ENCODE peak calls at places on chromosomes 13 and 19, in seven cellular contexts. X is AG09309, U is heart right ventricle, A is astrocyte, F is GM12878, Y is AG04449, B is uterus. T is an unnamed sample.

GRCh38 chr13:20191902-20192469 is 752 bp downstream of the GJB2 start:
- DNase-seq in U (no peak), B (no peak), X (no peak), F (no peak), Y (no peak), A (no peak), T (no peak)

GRCh38 chr19:14366529-14366928 is 14.7 kb upstream of the ADGRE5 start:
- DNase-seq in B (peak), X (no peak), Y (peak), F (peak), A (peak), U (peak), T (peak)

GRCh38 chr13:76425930-76426329 is 460.3 kb downstream of the KCTD12 start:
- DNase-seq in Y (no peak), U (peak), X (peak), F (no peak), B (no peak), A (peak), T (no peak)

GRCh38 chr19:8255426-8256125 is 46.4 kb downstream of the CERS4 start:
- DNase-seq in X (no peak), A (no peak), U (no peak), B (no peak), F (no peak), Y (no peak), T (no peak)

GRCh38 chr19:49129238-49129583 is 9.9 kb downstream of the PPFIA3 start:
- DNase-seq in B (no peak), U (no peak), A (no peak), F (no peak), X (no peak), Y (no peak), T (no peak)

GRCh38 chr19:3851254-3852176 is 17.3 kb downstream of the ZFR2 start:
- DNase-seq in U (no peak), Y (no peak), A (peak), X (no peak), B (no peak), F (no peak), T (no peak)

GRCh38 chr19:45918721-45919120 is 4.1 kb upstream of the NANOS2 start:
- DNase-seq in U (no peak), F (no peak), X (no peak), A (no peak), B (no peak), Y (no peak), T (no peak)

GRCh38 chr19:17775245-17775927 is 19.6 kb upstream of the B3GNT3 start:
- DNase-seq in B (no peak), U (no peak), X (no peak), A (no peak), Y (no peak), F (no peak), T (peak)

GRCh38 chr13:110819203-110820014 is 95.5 kb downstream of the ANKRD10 start:
- DNase-seq in Y (no peak), F (peak), A (peak), B (peak), U (peak), X (peak), T (peak)

GRCh38 chr19:8561071-8561764 is 16.0 kb downstream of the MYO1F start:
- DNase-seq in U (no peak), A (no peak), X (no peak), Y (no peak), F (no peak), B (no peak), T (no peak)

GRCh38 chr13:97889803-97890202 is 63.7 kb upstream of the IPO5 start:
- DNase-seq in A (peak), X (no peak), B (no peak), F (no peak), U (peak), Y (no peak), T (no peak)

GRCh38 chr19:29668746-29669609 is 3.7 kb downstream of the PLEKHF1 start:
- DNase-seq in A (no peak), X (no peak), B (no peak), Y (no peak), U (no peak), F (no peak), T (no peak)

GRCh38 chr13:104024416-104025170 is 958.4 kb upstream of the SLC10A2 start:
- DNase-seq in Y (no peak), U (no peak), X (no peak), A (peak), B (no peak), F (no peak), T (no peak)

GRCh38 chr19:43560687-43561086 is 14.6 kb downstream of the XRCC1 start:
- DNase-seq in F (no peak), Y (no peak), X (no peak), U (no peak), B (no peak), A (no peak), T (no peak)

GRCh38 chr19:7819337-7819736 is 10.7 kb upstream of the EVI5L start:
- DNase-seq in A (no peak), F (peak), Y (no peak), U (no peak), X (no peak), B (no peak), T (no peak)

GRCh38 chr13:34913040-34913439 is 29.0 kb upstream of the NBEA start:
- DNase-seq in A (no peak), B (no peak), X (no peak), Y (no peak), F (no peak), U (peak), T (no peak)

DNA sequence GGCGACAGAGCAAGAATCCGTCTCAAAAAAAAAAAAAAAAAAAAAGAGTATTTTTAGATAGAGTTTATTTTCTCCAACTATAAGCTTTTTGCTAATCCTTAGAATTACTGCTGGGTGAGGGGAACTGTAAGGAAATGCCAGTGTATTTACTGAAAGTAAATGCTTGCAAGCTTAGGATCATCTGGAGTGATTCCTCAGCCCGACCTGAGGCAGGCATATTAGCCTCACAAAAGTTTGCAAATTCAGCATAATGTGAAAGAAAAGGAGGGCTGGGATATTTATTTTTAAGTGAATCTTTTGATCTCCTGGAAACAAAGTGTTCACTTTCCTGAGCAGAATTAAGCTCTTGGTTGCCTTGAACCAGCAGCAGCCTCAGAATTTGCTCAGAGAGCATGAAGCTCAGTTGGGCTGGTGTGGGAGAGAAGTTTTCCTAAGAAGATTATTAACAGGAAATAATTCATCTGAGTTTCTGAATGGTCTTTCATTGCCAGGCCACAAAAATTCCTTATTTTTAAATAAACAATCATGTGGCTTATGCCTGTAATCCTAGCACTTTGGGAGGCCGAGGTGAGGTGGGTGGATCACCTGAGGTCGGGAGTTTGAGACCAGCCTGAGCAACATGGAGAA is 24.7 kb upstream of the SPATA13 start:
- DNase-seq in F (no peak), B (no peak), Y (no peak), U (no peak), A (peak), X (no peak), T (no peak)
- TF ChIP-seq CTCF in F (no peak), B (no peak), Y (no peak), U (no peak), A (no peak), X (no peak), T (no peak)

GRCh38 chr19:50519006-50519575 is 5.4 kb upstream of the ASPDH start:
- DNase-seq in B (no peak), A (no peak), U (no peak), Y (no peak), X (no peak), F (no peak), T (no peak)

GRCh38 chr19:50516859-50517703 is 3.4 kb upstream of the ASPDH start:
- DNase-seq in U (no peak), B (no peak), Y (no peak), A (no peak), X (no peak), F (no peak), T (no peak)

GRCh38 chr19:50517704-50518075 is 4.0 kb upstream of the ASPDH start:
- DNase-seq in B (no peak), F (no peak), A (no peak), U (no peak), X (no peak), Y (no peak), T (no peak)

GRCh38 chr19:50516456-50516855 is 2.7 kb upstream of the ASPDH start:
- DNase-seq in X (no peak), B (no peak), U (no peak), Y (no peak), F (no peak), A (no peak), T (no peak)

GRCh38 chr19:50518091-50519005 is 4.6 kb upstream of the ASPDH start:
- DNase-seq in B (no peak), F (no peak), Y (no peak), A (no peak), U (no peak), X (no peak), T (no peak)
- TF ChIP-seq CTCF in B (no peak), F (no peak), Y (no peak), A (no peak), U (no peak), X (no peak), T (no peak)

DNA sequence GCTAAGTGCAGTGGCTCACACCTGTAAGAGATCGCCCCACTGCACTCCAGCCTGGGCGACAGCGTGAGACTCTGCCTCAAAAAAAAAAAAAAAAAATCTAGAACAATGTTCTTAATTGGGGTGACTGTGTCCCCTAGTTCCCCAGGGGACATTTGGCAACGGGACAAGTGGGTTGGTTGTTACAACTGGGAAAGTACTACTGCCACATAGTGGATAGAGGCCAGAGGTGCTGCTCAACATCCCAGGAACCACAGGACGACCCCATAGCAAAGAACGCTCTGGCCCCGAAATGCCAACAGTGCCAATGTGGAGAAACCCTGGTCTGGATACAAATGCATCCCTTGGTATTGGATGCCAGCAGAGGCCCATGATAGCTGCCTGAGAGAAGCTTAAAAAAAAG is 11.8 kb downstream of the NLRP12 start:
- DNase-seq in B (no peak), Y (no peak), F (no peak), A (no peak), X (no peak), U (no peak), T (no peak)
- TF ChIP-seq CTCF in B (no peak), Y (no peak), F (no peak), A (no peak), X (peak), U (no peak), T (no peak)

GRCh38 chr19:1383311-1384084 is at the start of gene NDUFS7:
- DNase-seq in B (peak), Y (peak), X (peak), F (peak), A (peak), U (peak), T (peak)
- TF ChIP-seq CTCF in B (peak), Y (peak), X (peak), F (no peak), A (no peak), U (no peak), T (no peak)

GRCh38 chr19:36008336-36008978 is at the start of gene SYNE4:
- DNase-seq in Y (no peak), F (no peak), A (no peak), X (no peak), B (no peak), U (no peak), T (no peak)
- TF ChIP-seq CTCF in Y (no peak), F (no peak), A (no peak), X (no peak), B (no peak), U (no peak), T (no peak)

DNA sequence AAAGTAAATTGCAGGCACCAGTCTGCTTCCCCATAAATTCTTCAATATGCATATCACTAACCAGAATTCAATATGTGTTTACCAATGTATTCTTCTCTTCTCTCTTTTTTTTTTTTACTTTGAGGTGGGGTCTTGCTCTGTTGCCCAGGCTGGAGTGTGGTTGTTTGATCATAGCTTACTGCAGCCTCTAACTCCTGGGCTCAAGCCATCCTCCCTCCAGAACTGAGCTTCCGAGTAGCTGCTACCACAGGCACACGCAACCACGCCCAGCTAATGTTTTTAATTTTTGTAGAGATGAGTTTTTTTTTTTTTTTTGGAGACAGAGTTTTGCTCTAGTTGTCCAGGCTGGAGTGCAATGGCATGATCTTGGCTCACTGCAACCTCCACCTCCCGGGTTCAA is 16.8 kb downstream of the LTBP4 start:
- DNase-seq in B (no peak), U (no peak), A (no peak), Y (no peak), F (no peak), X (no peak), T (no peak)
- TF ChIP-seq CTCF in B (no peak), U (no peak), A (no peak), Y (no peak), F (no peak), X (no peak), T (no peak)